ENCODE peak calls at places on chromosome 17, in nine cellular contexts. R, J, P, K, T, W, G, A and O are unnamed samples.

GRCh38 chr17:73646409-73647305 is 2.4 kb upstream of the SDK2 start:
- DNase-seq in R (no peak), J (no peak), P (no peak), K (no peak), T (peak; percentile 13), W (no peak), G (no peak), A (no peak), O (peak; percentile 46)

GRCh38 chr17:45895304-45895968 is 1.1 kb downstream of the MAPT start:
- DNase-seq in R (no peak), J (no peak), P (no peak), K (no peak), T (no peak), W (no peak), G (no peak), A (no peak), O (no peak)

GRCh38 chr17:29930399-29931010 is 477 bp upstream of the SSH2 start:
- DNase-seq in R (peak; percentile 49), J (no peak), P (no peak), K (no peak), T (no peak), W (no peak), G (no peak), A (no peak), O (no peak)

GRCh38 chr17:77741109-77741508 is 217.4 kb upstream of the TNRC6C start:
- DNase-seq in R (no peak), J (peak; percentile 25), P (no peak), K (peak; percentile 52), T (no peak), W (no peak), G (no peak), A (no peak), O (peak; percentile 26)

GRCh38 chr17:36943250-36944220 is 5.2 kb upstream of the AATF start:
- DNase-seq in R (no peak), J (no peak), P (no peak), K (no peak), T (no peak), W (no peak), G (no peak), A (peak; percentile 83), O (no peak)

GRCh38 chr17:58391302-58391984 is 25.9 kb downstream of the RNF43 start:
- DNase-seq in R (peak; percentile 80), J (no peak), P (no peak), K (no peak), T (peak; percentile 97), W (no peak), G (peak; percentile 84), A (no peak), O (no peak)

GRCh38 chr17:8189041-8189710 is 804 bp downstream of the BORCS6 start:
- DNase-seq in R (peak; percentile 73), J (no peak), P (peak; percentile 56), K (peak; percentile 76), T (peak; percentile 43), W (no peak), G (peak; percentile 72), A (peak; percentile 79), O (peak; percentile 19)

GRCh38 chr17:43378766-43379165 is 20.0 kb upstream of the ARL4D start:
- DNase-seq in R (no peak), J (no peak), P (no peak), K (no peak), T (no peak), W (no peak), G (no peak), A (no peak), O (no peak)

GRCh38 chr17:71068351-71068750 is 899.0 kb downstream of the KCNJ2 start:
- DNase-seq in R (no peak), J (no peak), P (no peak), K (no peak), T (no peak), W (no peak), G (no peak), A (no peak), O (no peak)

GRCh38 chr17:31136319-31136718 is 41.5 kb downstream of the NF1 start:
- DNase-seq in R (no peak), J (no peak), P (no peak), K (no peak), T (no peak), W (no peak), G (no peak), A (no peak), O (no peak)

GRCh38 chr17:261640-262039 is 80.2 kb upstream of the DOC2B start:
- DNase-seq in R (no peak), J (no peak), P (no peak), K (no peak), T (no peak), W (no peak), G (peak; percentile 39), A (no peak), O (no peak)

GRCh38 chr17:49338883-49339282 is 23.2 kb downstream of the ZNF652 start:
- DNase-seq in R (no peak), J (no peak), P (no peak), K (no peak), T (no peak), W (no peak), G (no peak), A (no peak), O (no peak)

GRCh38 chr17:82944990-82945389 is 105.2 kb upstream of the ZNF750 start:
- DNase-seq in R (no peak), J (no peak), P (no peak), K (no peak), T (no peak), W (no peak), G (no peak), A (no peak), O (no peak)
- H3K9me3 ChIP-seq in R (no peaks in the 10 kb centered on the region), J (peaks cover 16% of the 10 kb centered on the region), P (peaks cover 21% of the 10 kb centered on the region), K (peaks cover 30% of the 10 kb centered on the region), T (peaks cover 10% of the 10 kb centered on the region), W (peaks cover 54% of the 10 kb centered on the region), G (no peaks in the 10 kb centered on the region), A (peaks cover 26% of the 10 kb centered on the region), O (peaks cover 13% of the 10 kb centered on the region)

GRCh38 chr17:78742901-78743300 is 39.2 kb downstream of the CYTH1 start:
- DNase-seq in R (no peak), J (no peak), P (no peak), K (no peak), T (no peak), W (no peak), G (no peak), A (no peak), O (no peak)
- H3K27ac ChIP-seq in R (no peak overlapping the region), J (no peak overlapping the region), P (no peak overlapping the region), K (no peak overlapping the region), T (no peak overlapping the region), W (no peak overlapping the region), G (no peak overlapping the region), A (no peak overlapping the region), O (no peak overlapping the region)

GRCh38 chr17:40961586-40961985 is 5.2 kb downstream of the KRT39 start:
- DNase-seq in R (no peak), J (no peak), P (no peak), K (no peak), T (no peak), W (no peak), G (no peak), A (no peak), O (no peak)

GRCh38 chr17:40962059-40962561 is 4.6 kb downstream of the KRT39 start:
- DNase-seq in R (no peak), J (no peak), P (no peak), K (no peak), T (no peak), W (no peak), G (no peak), A (no peak), O (no peak)

GRCh38 chr17:40966848-40967247 is at the start of gene KRT39:
- DNase-seq in R (no peak), J (no peak), P (no peak), K (no peak), T (no peak), W (no peak), G (no peak), A (no peak), O (no peak)

GRCh38 chr17:40963838-40964237 is 2.9 kb downstream of the KRT39 start:
- DNase-seq in R (no peak), J (no peak), P (no peak), K (no peak), T (no peak), W (no peak), G (no peak), A (no peak), O (no peak)

GRCh38 chr17:40967581-40967980 is 833 bp upstream of the KRT39 start:
- DNase-seq in R (no peak), J (no peak), P (no peak), K (no peak), T (no peak), W (no peak), G (no peak), A (no peak), O (no peak)
- H3K9me3 ChIP-seq in R (no peaks in the 10 kb centered on the region), J (no peaks in the 10 kb centered on the region), P (no peaks in the 10 kb centered on the region), K (no peaks in the 10 kb centered on the region), T (no peaks in the 10 kb centered on the region), W (peaks cover 14% of the 10 kb centered on the region), G (no peaks in the 10 kb centered on the region), A (no peaks in the 10 kb centered on the region), O (no peaks in the 10 kb centered on the region)

GRCh38 chr17:78878261-78878660 is 24.7 kb downstream of the CEP295NL start:
- DNase-seq in R (no peak), J (no peak), P (no peak), K (no peak), T (no peak), W (no peak), G (no peak), A (peak; percentile 71), O (no peak)

GRCh38 chr17:78875331-78875730 is 27.7 kb downstream of the CEP295NL start:
- DNase-seq in R (no peak), J (no peak), P (no peak), K (no peak), T (no peak), W (no peak), G (no peak), A (no peak), O (no peak)

GRCh38 chr17:78873519-78874340 is 29.3 kb downstream of the CEP295NL start:
- DNase-seq in R (no peak), J (no peak), P (no peak), K (no peak), T (peak; percentile 82), W (peak; percentile 41), G (no peak), A (no peak), O (no peak)

GRCh38 chr17:78878871-78879270 is 24.1 kb downstream of the CEP295NL start:
- DNase-seq in R (no peak), J (no peak), P (no peak), K (no peak), T (no peak), W (no peak), G (no peak), A (peak; percentile 57), O (no peak)

DNA sequence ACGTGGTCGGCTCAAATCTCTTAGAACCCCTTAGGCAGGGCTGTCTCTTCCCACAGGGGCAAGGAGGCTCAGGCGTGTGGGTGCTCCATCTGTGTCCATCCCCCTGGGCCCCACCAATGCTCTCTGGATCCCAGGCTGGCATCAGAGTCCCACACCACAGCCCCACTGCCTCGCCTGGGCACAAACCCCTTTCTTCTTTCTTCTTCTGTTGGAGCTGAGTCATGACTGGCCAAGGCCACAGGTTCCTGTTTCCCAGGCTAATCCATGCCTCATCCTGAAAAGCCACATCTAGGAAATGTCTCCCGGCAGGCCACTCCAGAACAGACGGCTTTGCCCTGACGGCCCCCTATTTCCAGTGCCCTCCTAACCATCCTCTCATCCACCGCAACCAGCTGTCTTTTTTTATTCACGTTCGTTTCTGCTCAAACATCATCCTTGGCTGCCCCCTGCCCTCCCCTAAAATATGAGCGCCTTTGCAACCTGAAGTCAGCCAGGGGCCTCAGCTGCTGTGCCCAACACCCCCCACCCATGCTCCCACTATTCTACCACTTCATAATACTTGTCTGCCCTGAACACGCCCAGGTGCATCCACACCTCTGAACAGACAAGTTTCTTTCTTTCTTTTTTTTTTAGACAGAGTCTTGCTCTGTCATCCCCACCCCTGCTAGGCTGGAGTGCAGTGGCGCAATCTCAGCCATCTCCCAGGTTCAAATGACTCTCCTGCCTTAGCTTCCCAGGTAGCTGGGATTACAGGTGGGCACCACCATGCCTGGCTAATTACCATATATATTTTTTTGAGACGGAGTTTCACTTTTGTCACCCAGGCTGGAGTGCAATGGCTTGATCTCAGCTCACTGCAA is 27.0 kb downstream of the CEP295NL start:
- DNase-seq in R (no peak), J (no peak), P (no peak), K (no peak), T (no peak), W (no peak), G (no peak), A (no peak), O (no peak)
- H3K27ac ChIP-seq in R (no peak overlapping the region), J (peak overlapping the region; percentile 88), P (no peak overlapping the region), K (peak overlapping the region; percentile 63), T (peak overlapping the region; percentile 62), W (peak overlapping the region; percentile 47), G (peak overlapping the region; percentile 51), A (peak overlapping the region; percentile 68), O (no peak overlapping the region)